ENCODE peak calls at places on chromosomes 5 and 9, in eight cellular contexts. U is transverse colon, H is stomach, Y is ovary, N is A549, K is tibial nerve, A is SK-N-SH, S is upper lobe of left lung. R is an unnamed sample.

GRCh38 chr5:74665246-74665645 is 19.8 kb upstream of the HEXB start:
- DNase-seq in U (no peak), H (no peak), Y (no peak), N (no peak), K (no peak), A (no peak), S (no peak), R (no peak)

GRCh38 chr9:129582865-129583264 is 38.0 kb downstream of the C9orf50 start:
- DNase-seq in U (no peak), H (no peak), Y (no peak), N (no peak), K (no peak), A (no peak), S (no peak), R (no peak)

GRCh38 chr5:158267228-158267627 is 408.3 kb upstream of the CLINT1 start:
- DNase-seq in U (no peak), H (no peak), Y (no peak), N (no peak), K (no peak), A (no peak), S (no peak), R (no peak)

GRCh38 chr5:178245389-178245788 is 12.8 kb upstream of the PHYKPL start:
- DNase-seq in U (no peak), H (no peak), Y (no peak), N (no peak), K (no peak), A (no peak), S (no peak), R (no peak)

GRCh38 chr5:132007399-132008162 is 3.9 kb downstream of the ACSL6 start:
- DNase-seq in U (peak), H (peak), Y (peak), N (peak), K (peak), A (peak), S (peak), R (no peak)

GRCh38 chr9:92513349-92513748 is 22.4 kb downstream of the ECM2 start:
- DNase-seq in U (no peak), H (no peak), Y (no peak), N (no peak), K (no peak), A (no peak), S (no peak), R (no peak)

GRCh38 chr5:177358333-177358939 is 712 bp downstream of the RGS14 start:
- DNase-seq in U (no peak), H (no peak), Y (no peak), N (no peak), K (no peak), A (no peak), S (no peak), R (no peak)

GRCh38 chr5:60805470-60805869 is 38.6 kb downstream of the ELOVL7 start:
- DNase-seq in U (no peak), H (no peak), Y (no peak), N (no peak), K (no peak), A (no peak), S (no peak), R (no peak)

GRCh38 chr9:128322342-128323191 is at the start of the genes COQ4 and TRUB2:
- DNase-seq in U (peak), H (peak), Y (peak), N (peak), K (peak), A (peak), S (peak), R (peak)

GRCh38 chr9:84141762-84142370 is 161.3 kb downstream of the RMI1 start:
- DNase-seq in U (no peak), H (no peak), Y (no peak), N (no peak), K (no peak), A (no peak), S (no peak), R (no peak)

GRCh38 chr9:116157436-116158138 is 4.0 kb downstream of the PAPPA start:
- DNase-seq in U (no peak), H (no peak), Y (no peak), N (peak), K (no peak), A (no peak), S (no peak), R (no peak)

GRCh38 chr5:147673276-147673675 is 109.3 kb downstream of the JAKMIP2 start:
- DNase-seq in U (no peak), H (no peak), Y (no peak), N (no peak), K (no peak), A (no peak), S (no peak), R (no peak)

GRCh38 chr5:7916171-7916804 is 47.3 kb downstream of the MTRR start:
- DNase-seq in U (no peak), H (no peak), Y (no peak), N (no peak), K (no peak), A (no peak), S (no peak), R (no peak)

GRCh38 chr9:81589819-81590218 is 99.5 kb downstream of the TLE1 start:
- DNase-seq in U (no peak), H (no peak), Y (no peak), N (no peak), K (no peak), A (no peak), S (no peak), R (no peak)

GRCh38 chr5:92444888-92445287 is 1061.8 kb upstream of the ARRDC3 start:
- DNase-seq in U (no peak), H (no peak), Y (no peak), N (no peak), K (no peak), A (no peak), S (no peak), R (no peak)

GRCh38 chr5:90641528-90641927 is 82.9 kb downstream of the ADGRV1 start:
- DNase-seq in U (no peak), H (no peak), Y (no peak), N (no peak), K (no peak), A (no peak), S (no peak), R (no peak)

GRCh38 chr9:104743377-104743985 is 4.0 kb upstream of the NIPSNAP3A start:
- DNase-seq in U (no peak), H (no peak), Y (no peak), N (peak), K (no peak), A (peak), S (no peak), R (no peak)

GRCh38 chr9:38255599-38255998 is 136.9 kb upstream of the ALDH1B1 start:
- DNase-seq in U (no peak), H (no peak), Y (no peak), N (no peak), K (no peak), A (no peak), S (no peak), R (peak)

GRCh38 chr5:50965621-50966362 is 299.4 kb downstream of the PARP8 start:
- DNase-seq in U (no peak), H (no peak), Y (no peak), N (no peak), K (no peak), A (peak), S (no peak), R (no peak)

DNA sequence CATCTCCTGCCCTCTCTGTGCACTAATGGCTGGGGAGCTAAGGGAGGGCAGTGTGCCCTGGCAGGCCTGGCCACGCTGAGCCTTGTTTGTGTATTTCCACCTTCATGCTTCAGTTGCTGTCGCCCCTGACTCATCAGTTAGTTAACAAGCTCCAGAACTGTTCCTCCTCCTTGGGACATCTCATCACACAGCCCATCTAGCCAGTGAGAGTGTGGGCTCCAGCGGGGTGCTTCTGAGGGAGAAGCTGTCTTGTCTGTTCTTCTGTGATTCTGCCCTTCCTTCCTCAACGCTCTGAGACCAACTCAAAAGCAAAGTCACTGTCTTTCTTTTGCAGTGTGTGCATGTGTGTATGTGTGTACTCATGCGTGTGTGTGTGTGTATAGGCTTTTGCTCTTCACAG is 58.3 kb upstream of the CPEB4 start:
- DNase-seq in U (no peak), H (no peak), Y (no peak), N (no peak), K (no peak), A (no peak), S (no peak), R (no peak)
- TF ChIP-seq EP300 in U (no peak), H (no peak), Y (no peak), N (no peak), K (no peak), A (no peak), S (no peak), R (no peak)

DNA sequence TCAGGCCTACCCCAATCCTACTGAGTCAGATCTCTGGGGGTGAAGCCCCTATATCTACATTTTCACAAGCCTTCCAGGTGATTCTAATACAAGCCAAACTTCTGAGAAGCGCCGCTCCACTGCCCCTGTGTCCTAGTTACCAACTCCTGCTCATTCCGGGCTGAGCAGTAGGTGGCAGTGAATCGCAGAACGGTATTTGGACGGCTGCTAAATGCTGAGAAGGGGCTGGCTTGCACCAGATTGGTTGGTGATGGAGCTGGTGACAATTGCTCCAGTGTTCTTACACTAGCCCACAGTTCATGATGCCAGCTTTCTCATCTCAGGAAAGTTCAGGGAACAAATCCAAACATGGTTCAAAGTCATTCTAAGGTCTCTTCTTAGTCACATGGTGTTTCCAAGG is 31.1 kb upstream of the FGF1 start:
- DNase-seq in U (peak), H (peak), Y (no peak), N (peak), K (peak), A (peak), S (peak), R (no peak)
- TF ChIP-seq EP300 in U (no peak), H (no peak), Y (no peak), N (no peak), K (peak), A (no peak), S (no peak), R (no peak)

GRCh38 chr9:112361602-112362001 is 18.3 kb upstream of the HSDL2 start:
- DNase-seq in U (no peak), H (no peak), Y (no peak), N (no peak), K (peak), A (peak), S (no peak), R (no peak)
- TF ChIP-seq EP300 in U (no peak), H (no peak), Y (no peak), N (no peak), K (no peak), A (no peak), S (no peak), R (no peak)

GRCh38 chr9:69611221-69611620 is 61.0 kb downstream of the APBA1 start:
- DNase-seq in U (no peak), H (no peak), Y (no peak), N (no peak), K (no peak), A (no peak), S (no peak), R (no peak)
- TF ChIP-seq EP300 in U (no peak), H (no peak), Y (no peak), N (no peak), K (no peak), A (no peak), S (no peak), R (no peak)

GRCh38 chr9:86591472-86591871 is 237.3 kb upstream of the TUT7 start:
- DNase-seq in U (no peak), H (no peak), Y (no peak), N (no peak), K (no peak), A (no peak), S (no peak), R (no peak)
- TF ChIP-seq EP300 in U (no peak), H (no peak), Y (no peak), N (no peak), K (no peak), A (no peak), S (no peak), R (no peak)

DNA sequence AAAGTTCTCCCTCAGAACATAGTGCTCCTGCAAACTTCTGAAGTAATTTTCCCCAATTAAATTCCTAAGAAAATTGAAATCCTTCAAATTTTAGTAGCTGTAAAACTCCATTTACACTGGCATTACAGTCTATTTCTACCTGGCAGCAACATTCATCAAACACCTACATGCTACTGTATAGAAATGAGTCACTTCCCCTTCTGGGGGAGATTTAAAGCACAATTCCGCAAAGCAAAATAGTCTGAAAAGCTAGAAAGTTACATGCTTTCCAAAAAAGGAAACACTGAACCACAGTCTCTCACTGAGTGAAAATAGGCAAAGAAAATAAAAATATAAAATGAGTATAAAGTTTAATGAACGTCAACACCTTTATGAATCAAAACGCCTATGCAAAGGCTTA is 43.3 kb downstream of the MCTP1 start:
- DNase-seq in U (no peak), H (no peak), Y (no peak), N (no peak), K (no peak), A (no peak), S (no peak), R (no peak)
- TF ChIP-seq EP300 in U (no peak), H (no peak), Y (no peak), N (no peak), K (no peak), A (no peak), S (no peak), R (no peak)

GRCh38 chr9:36471359-36471758 is 71.3 kb upstream of the RNF38 start:
- DNase-seq in U (no peak), H (no peak), Y (no peak), N (no peak), K (no peak), A (no peak), S (no peak), R (no peak)

DNA sequence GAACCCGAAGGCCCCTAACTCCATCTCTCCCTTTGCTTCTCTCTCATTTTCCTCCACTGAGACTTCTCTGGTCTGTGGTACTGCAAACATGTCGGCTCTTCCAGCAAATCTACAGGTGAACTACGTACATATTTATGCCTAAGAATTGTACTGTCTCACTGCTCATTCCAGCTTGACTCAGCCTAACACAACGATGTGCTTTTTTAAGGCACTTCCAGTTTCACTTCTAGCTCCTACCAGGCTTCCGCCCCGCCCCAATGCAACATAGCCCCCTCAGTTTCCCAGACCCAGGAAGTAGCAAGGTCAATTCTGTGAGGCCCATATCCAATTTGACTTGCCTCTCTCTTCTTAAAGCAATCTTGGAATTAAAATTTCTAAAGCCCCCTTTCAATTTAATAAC is 70.8 kb upstream of the RNF38 start:
- DNase-seq in U (peak), H (peak), Y (peak), N (no peak), K (peak), A (no peak), S (peak), R (no peak)
- TF ChIP-seq EP300 in U (no peak), H (no peak), Y (no peak), N (no peak), K (peak), A (no peak), S (no peak), R (no peak)

GRCh38 chr5:153959134-153959957 is 79.4 kb downstream of the FAM114A2 start:
- DNase-seq in U (no peak), H (no peak), Y (no peak), N (no peak), K (no peak), A (no peak), S (no peak), R (no peak)

GRCh38 chr5:153957205-153957604 is 81.5 kb downstream of the FAM114A2 start:
- DNase-seq in U (no peak), H (no peak), Y (no peak), N (no peak), K (no peak), A (no peak), S (no peak), R (no peak)

GRCh38 chr5:153964201-153965101 is 74.3 kb downstream of the FAM114A2 start:
- DNase-seq in U (no peak), H (no peak), Y (no peak), N (no peak), K (no peak), A (peak), S (no peak), R (no peak)

GRCh38 chr5:153965102-153965645 is 73.5 kb downstream of the FAM114A2 start:
- DNase-seq in U (peak), H (peak), Y (no peak), N (peak), K (peak), A (peak), S (peak), R (no peak)

DNA sequence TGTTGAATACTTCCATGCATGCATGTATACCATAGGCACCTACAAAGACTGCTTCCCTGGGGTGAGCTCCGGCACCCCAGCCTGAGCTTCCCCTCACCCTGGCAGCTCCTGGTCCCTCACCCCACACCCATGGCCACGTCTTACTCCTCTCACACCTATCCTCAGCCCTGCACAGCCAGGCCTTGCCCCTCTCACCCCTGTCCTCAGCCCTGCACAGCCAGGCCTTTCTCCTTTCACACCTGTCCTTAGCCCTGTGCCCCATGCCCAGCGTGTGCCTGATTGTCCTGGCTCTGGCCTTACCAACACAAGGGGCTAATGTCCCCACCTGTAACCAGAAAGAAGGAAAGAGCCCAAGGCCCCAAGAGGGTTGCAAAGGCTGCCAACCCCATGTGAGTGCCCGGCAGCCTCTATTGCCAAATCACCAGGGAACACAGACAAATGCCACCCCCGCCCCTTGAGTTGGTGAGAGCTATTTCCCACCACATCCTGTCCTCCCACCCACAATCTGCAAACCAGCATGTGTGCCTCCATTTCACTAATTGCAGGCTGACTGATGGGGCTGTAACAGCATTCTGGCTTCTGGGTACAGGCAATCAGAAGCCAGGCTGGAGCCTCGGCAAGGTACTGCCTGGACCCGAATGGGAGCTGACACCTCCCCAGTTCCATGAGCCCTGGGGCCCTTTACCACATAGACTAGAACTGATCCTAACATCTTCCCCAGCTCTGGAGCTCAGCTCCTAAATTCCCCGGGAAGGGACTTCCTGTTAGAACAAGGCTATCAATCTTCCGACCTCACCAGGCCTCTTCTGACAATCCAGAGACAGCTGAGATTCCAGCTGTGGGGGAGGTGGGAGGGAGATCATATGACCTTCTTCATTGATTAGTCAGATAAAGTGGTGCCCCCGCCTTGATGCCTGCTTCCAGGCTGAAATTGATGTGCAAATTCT is 78.2 kb downstream of the FAM114A2 start:
- DNase-seq in U (no peak), H (no peak), Y (no peak), N (no peak), K (no peak), A (no peak), S (no peak), R (no peak)
- TF ChIP-seq EP300 in U (no peak), H (no peak), Y (no peak), N (no peak), K (no peak), A (no peak), S (no peak), R (no peak)